ENCODE peak calls at places on chromosomes 16 and 17, in six cellular contexts. Z is HCT116, D is tibial artery, L is gastrocnemius medialis, N is hepatocyte, G is fibroblast of lung. W is an unnamed sample.

GRCh38 chr17:38693700-38694329 is 11.3 kb upstream of the MLLT6 start:
- DNase-seq in D (peak; percentile 88), G (peak; percentile 85), N (peak; percentile 39), Z (no peak), L (peak; percentile 86), W (peak; percentile 94)

GRCh38 chr17:79987890-79988162 is 47.8 kb downstream of the TBC1D16 start:
- DNase-seq in Z (no peak), D (no peak), L (no peak), G (no peak), N (no peak), W (no peak)

GRCh38 chr17:72560303-72561247 is 439.8 kb downstream of the SOX9 start:
- DNase-seq in L (no peak), N (peak; percentile 78), D (no peak), G (peak; percentile 57), Z (peak; percentile 61), W (no peak)

GRCh38 chr16:8621221-8621571 is 302 bp upstream of the METTL22 start:
- DNase-seq in N (no peak), L (no peak), D (no peak), Z (no peak), G (no peak), W (no peak)

GRCh38 chr16:20320178-20320577 is 7.1 kb downstream of the GP2 start:
- DNase-seq in L (no peak), D (no peak), N (no peak), G (no peak), Z (no peak), W (no peak)

GRCh38 chr17:15944720-15945492 is at the start of gene ADORA2B:
- DNase-seq in L (no peak), G (peak; percentile 75), D (peak; percentile 42), N (peak; percentile 80), Z (no peak), W (peak; percentile 58)

GRCh38 chr17:9895923-9896322 is 9.1 kb downstream of the RCVRN start:
- DNase-seq in G (no peak), L (no peak), D (no peak), Z (no peak), N (no peak), W (no peak)

GRCh38 chr17:56908061-56908542 is 5.7 kb downstream of the TRIM25 start:
- DNase-seq in D (peak; percentile 72), G (no peak), L (peak; percentile 42), N (no peak), Z (no peak), W (peak; percentile 65)

GRCh38 chr17:31857920-31858646 is 961 bp downstream of the COPRS start:
- DNase-seq in G (no peak), N (no peak), D (no peak), Z (no peak), L (no peak), W (no peak)

GRCh38 chr17:59074494-59074893 is 32.2 kb downstream of the TRIM37 start:
- DNase-seq in L (no peak), Z (no peak), N (no peak), G (peak; percentile 28), D (no peak), W (no peak)
- H3K4me3 ChIP-seq in L (no peak overlapping the region), Z (no peak overlapping the region), N (no peak overlapping the region), G (no peak overlapping the region), D (no peak overlapping the region), W (no peak overlapping the region)

DNA sequence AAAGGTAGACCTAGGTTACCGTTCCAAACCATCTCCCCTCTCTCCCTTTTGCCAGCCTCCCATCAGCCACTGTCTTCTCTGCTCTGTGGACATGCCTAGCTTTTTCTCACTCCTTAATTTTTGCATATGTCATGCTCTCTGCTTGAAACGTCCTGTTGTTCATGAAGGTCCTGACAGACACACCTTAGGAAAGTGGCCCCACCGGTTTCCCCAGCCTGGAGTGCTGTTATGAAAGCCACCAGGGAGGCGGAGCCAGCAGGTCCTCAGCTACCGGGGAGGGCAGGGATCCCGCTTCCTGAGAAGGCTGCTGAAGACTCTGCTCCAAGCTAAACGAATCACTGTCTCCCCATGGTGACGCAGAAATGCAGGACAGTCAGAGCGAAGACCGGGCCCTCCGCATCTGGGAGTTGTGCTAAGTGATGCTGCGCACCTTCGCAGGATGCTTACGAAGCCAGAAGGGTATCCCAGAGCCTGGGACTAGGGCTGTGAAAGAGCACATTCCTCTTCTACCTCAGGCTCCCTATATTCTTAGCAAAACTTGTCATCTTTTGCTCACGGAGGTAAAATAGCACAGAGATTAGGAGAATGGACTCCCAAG is 2.3 kb upstream of the SLC16A11 start:
- DNase-seq in G (no peak), Z (peak; percentile 71), N (peak; percentile 91), L (no peak), D (no peak), W (no peak)
- H3K27me3 ChIP-seq in G (peaks cover 18% of the 10 kb centered on the region), Z (no peaks in the 10 kb centered on the region), N (peaks cover 13% of the 10 kb centered on the region), L (peaks cover 21% of the 10 kb centered on the region), D (peaks cover 80% of the 10 kb centered on the region), W (peaks cover 83% of the 10 kb centered on the region)

GRCh38 chr17:28211811-28212210 is 107.2 kb upstream of the TMEM97 start:
- DNase-seq in G (no peak), D (no peak), N (no peak), Z (no peak), L (no peak), W (no peak)
- TF ChIP-seq CTCF in G (no peak), D (no peak), N (no peak), Z (no peak), L (no peak), W (no peak)

DNA sequence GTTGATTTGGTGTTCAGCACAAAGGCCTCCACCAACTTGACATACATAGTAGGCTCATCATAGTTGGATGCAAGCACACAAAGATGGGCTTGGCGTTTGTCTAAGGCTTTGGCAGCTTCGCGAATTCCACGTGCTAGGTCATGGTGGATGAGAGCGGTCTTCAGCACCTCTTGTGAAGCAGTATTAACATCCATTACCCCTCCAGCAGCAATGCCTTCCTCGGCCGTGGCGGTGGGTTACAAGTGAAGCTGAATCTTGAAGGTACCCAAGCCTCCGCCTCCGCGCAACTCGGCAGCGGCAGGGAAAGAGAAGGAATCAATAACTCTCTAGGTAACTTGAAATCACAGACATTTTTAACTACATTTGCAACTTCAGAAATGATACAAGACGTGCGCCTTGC is 1.1 kb upstream of the PELP1 start:
- DNase-seq in G (no peak), N (no peak), L (no peak), D (no peak), Z (no peak), W (no peak)
- H3K4me3 ChIP-seq in G (no peak overlapping the region), N (no peak overlapping the region), L (no peak overlapping the region), D (no peak overlapping the region), Z (peak overlapping the region; percentile 100), W (peak overlapping the region; percentile 99)

DNA sequence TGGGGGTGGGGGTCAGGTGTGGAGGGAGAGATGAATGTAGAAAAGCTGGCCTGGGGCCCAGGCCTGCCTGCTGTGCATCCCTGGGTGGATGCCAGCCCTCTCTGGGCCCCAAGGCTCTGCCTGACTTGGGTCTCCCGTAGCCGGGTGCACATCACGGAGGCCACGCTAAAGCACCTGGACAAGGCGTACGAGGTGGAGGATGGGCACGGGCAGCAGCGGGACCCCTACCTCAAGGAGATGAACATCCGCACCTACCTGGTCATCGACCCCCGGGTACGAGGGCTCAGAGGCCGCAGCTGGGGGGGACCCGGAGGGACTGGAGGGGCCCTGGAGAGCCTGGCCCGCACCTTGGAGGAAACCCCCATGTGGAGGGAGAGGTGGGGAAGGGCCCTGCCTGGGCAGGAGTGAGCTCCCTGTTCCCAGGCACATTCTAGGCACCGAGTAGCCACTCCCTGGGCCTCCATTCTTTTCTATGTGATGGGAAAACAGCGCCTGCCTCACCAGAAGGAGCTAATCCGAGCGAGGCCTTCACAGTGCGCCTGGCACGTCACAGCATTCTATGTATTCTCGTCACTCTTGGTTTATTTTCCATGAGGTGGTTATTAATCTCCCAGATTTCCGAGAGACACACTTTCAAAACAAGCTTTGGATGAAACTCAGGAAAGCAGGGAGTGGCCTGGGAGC is 34.7 kb downstream of the ADCY7 start:
- DNase-seq in N (no peak), Z (no peak), L (no peak), D (peak; percentile 19), G (peak; percentile 69), W (no peak)
- H3K27me3 ChIP-seq in N (no peaks in the 10 kb centered on the region), Z (no peaks in the 10 kb centered on the region), L (no peaks in the 10 kb centered on the region), D (no peaks in the 10 kb centered on the region), G (no peaks in the 10 kb centered on the region), W (peaks cover 7% of the 10 kb centered on the region)

DNA sequence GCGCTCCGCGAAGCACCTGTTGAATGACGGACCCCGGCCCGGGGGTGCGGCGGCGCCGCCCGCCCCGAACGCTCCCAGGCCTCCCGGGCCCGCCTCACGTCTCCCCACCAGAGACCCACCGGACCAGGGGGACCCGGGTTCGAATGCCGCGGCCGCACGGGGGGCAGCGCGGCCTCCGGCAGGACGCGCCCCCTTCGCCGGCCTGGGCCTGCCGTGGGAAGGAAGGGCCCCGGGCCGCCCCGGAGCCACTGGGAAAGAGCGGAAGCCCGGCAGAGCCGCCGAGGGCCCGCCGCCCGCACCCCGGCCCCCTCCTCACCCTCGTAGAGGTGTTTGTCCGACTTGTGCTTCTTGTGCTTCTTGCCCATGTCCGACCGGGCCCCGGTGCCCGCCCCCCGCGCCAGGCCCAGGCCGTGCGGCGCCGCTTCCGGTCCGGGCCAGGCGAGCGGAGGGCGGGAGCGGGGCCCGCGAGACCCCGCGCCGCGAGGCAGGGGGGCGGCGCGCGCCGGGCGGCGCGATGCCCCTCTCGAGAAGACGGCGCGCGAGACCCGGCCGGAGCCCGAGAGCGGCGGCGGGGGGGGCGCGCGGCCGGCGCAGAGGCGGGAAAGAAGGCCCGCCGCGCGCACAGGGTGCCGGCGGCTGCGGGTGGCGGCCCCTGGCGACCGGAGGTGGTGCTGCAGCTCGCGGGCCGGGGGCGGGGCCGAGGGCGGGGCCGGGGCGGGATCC is at the start of gene BRD7:
- DNase-seq in G (peak; percentile 49), N (peak; percentile 91), Z (no peak), L (peak; percentile 50), D (peak; percentile 33), W (peak; percentile 65)
- TF ChIP-seq CTCF in G (peak; percentile 13), N (peak; percentile 29), Z (no peak), L (peak; percentile 65), D (peak; percentile 73), W (peak; percentile 67)